ENCODE peak calls at places on chromosomes 13 and 19, in nine cellular contexts. One of them, this sample, is unnamed.

GRCh38 chr13:99433543-99434075 is 67.7 kb upstream of the TM9SF2 start:
- DNase-seq in adipocyte: no peak
- DNase-seq in naive thymus-derived CD8-positive, alpha-beta T cell: no peak
- DNase-seq in fibroblast of the aortic adventitia: no peak
- DNase-seq in heart right ventricle: no peak
- DNase-seq in stimulated activated CD8-positive, alpha-beta memory T cell treated with anti-CD3 and anti-CD28 coated beads, Interleukin-2, amount 100 ng/mL, for 1 hour: no peak
- DNase-seq in AG09319: no peak
- DNase-seq in NCI-H2081: no peak
- DNase-seq in progenitor cell of endocrine pancreas: no peak
- DNase-seq in this sample: no peak

GRCh38 chr19:46813570-46814358 is 25.4 kb upstream of the SLC1A5 start:
- DNase-seq in adipocyte: peak
- DNase-seq in naive thymus-derived CD8-positive, alpha-beta T cell: no peak
- DNase-seq in fibroblast of the aortic adventitia: peak
- DNase-seq in heart right ventricle: peak
- DNase-seq in stimulated activated CD8-positive, alpha-beta memory T cell treated with anti-CD3 and anti-CD28 coated beads, Interleukin-2, amount 100 ng/mL, for 1 hour: no peak
- DNase-seq in AG09319: no peak
- DNase-seq in NCI-H2081: peak
- DNase-seq in progenitor cell of endocrine pancreas: no peak
- DNase-seq in this sample: peak

GRCh38 chr13:69997061-69997460 is 110.6 kb upstream of the ATXN8OS start:
- DNase-seq in adipocyte: no peak
- DNase-seq in naive thymus-derived CD8-positive, alpha-beta T cell: no peak
- DNase-seq in fibroblast of the aortic adventitia: no peak
- DNase-seq in heart right ventricle: no peak
- DNase-seq in stimulated activated CD8-positive, alpha-beta memory T cell treated with anti-CD3 and anti-CD28 coated beads, Interleukin-2, amount 100 ng/mL, for 1 hour: no peak
- DNase-seq in AG09319: no peak
- DNase-seq in NCI-H2081: no peak
- DNase-seq in progenitor cell of endocrine pancreas: no peak
- DNase-seq in this sample: no peak

GRCh38 chr19:2050991-2051770 is at the start of gene MKNK2:
- DNase-seq in adipocyte: peak
- DNase-seq in naive thymus-derived CD8-positive, alpha-beta T cell: peak
- DNase-seq in fibroblast of the aortic adventitia: peak
- DNase-seq in heart right ventricle: peak
- DNase-seq in stimulated activated CD8-positive, alpha-beta memory T cell treated with anti-CD3 and anti-CD28 coated beads, Interleukin-2, amount 100 ng/mL, for 1 hour: peak
- DNase-seq in AG09319: peak
- DNase-seq in NCI-H2081: peak
- DNase-seq in progenitor cell of endocrine pancreas: peak
- DNase-seq in this sample: peak

GRCh38 chr19:51651216-51651846 is 4.7 kb upstream of the SIGLEC14 start:
- DNase-seq in adipocyte: no peak
- DNase-seq in naive thymus-derived CD8-positive, alpha-beta T cell: no peak
- DNase-seq in fibroblast of the aortic adventitia: no peak
- DNase-seq in heart right ventricle: no peak
- DNase-seq in stimulated activated CD8-positive, alpha-beta memory T cell treated with anti-CD3 and anti-CD28 coated beads, Interleukin-2, amount 100 ng/mL, for 1 hour: no peak
- DNase-seq in AG09319: no peak
- DNase-seq in NCI-H2081: no peak
- DNase-seq in progenitor cell of endocrine pancreas: no peak
- DNase-seq in this sample: peak

GRCh38 chr19:35084078-35084762 is 31.4 kb upstream of the FXYD3 start:
- DNase-seq in adipocyte: no peak
- DNase-seq in naive thymus-derived CD8-positive, alpha-beta T cell: no peak
- DNase-seq in fibroblast of the aortic adventitia: no peak
- DNase-seq in heart right ventricle: no peak
- DNase-seq in stimulated activated CD8-positive, alpha-beta memory T cell treated with anti-CD3 and anti-CD28 coated beads, Interleukin-2, amount 100 ng/mL, for 1 hour: no peak
- DNase-seq in AG09319: no peak
- DNase-seq in NCI-H2081: no peak
- DNase-seq in progenitor cell of endocrine pancreas: no peak
- DNase-seq in this sample: no peak

GRCh38 chr19:19642506-19643157 is 825 bp downstream of the GMIP start:
- DNase-seq in adipocyte: peak
- DNase-seq in naive thymus-derived CD8-positive, alpha-beta T cell: peak
- DNase-seq in fibroblast of the aortic adventitia: no peak
- DNase-seq in heart right ventricle: no peak
- DNase-seq in stimulated activated CD8-positive, alpha-beta memory T cell treated with anti-CD3 and anti-CD28 coated beads, Interleukin-2, amount 100 ng/mL, for 1 hour: no peak
- DNase-seq in AG09319: no peak
- DNase-seq in NCI-H2081: no peak
- DNase-seq in progenitor cell of endocrine pancreas: no peak
- DNase-seq in this sample: no peak

GRCh38 chr13:45545686-45546409 is 69.7 kb downstream of the ERICH6B start:
- DNase-seq in adipocyte: no peak
- DNase-seq in naive thymus-derived CD8-positive, alpha-beta T cell: no peak
- DNase-seq in fibroblast of the aortic adventitia: no peak
- DNase-seq in heart right ventricle: no peak
- DNase-seq in stimulated activated CD8-positive, alpha-beta memory T cell treated with anti-CD3 and anti-CD28 coated beads, Interleukin-2, amount 100 ng/mL, for 1 hour: no peak
- DNase-seq in AG09319: no peak
- DNase-seq in NCI-H2081: no peak
- DNase-seq in progenitor cell of endocrine pancreas: no peak
- DNase-seq in this sample: no peak

GRCh38 chr13:20721454-20722357 is 18.2 kb downstream of the IL17D start:
- DNase-seq in adipocyte: peak
- DNase-seq in naive thymus-derived CD8-positive, alpha-beta T cell: peak
- DNase-seq in fibroblast of the aortic adventitia: peak
- DNase-seq in heart right ventricle: peak
- DNase-seq in stimulated activated CD8-positive, alpha-beta memory T cell treated with anti-CD3 and anti-CD28 coated beads, Interleukin-2, amount 100 ng/mL, for 1 hour: no peak
- DNase-seq in AG09319: no peak
- DNase-seq in NCI-H2081: no peak
- DNase-seq in progenitor cell of endocrine pancreas: no peak
- DNase-seq in this sample: peak

GRCh38 chr19:13181747-13182388 is 31.7 kb downstream of the IER2 start:
- DNase-seq in adipocyte: peak
- DNase-seq in naive thymus-derived CD8-positive, alpha-beta T cell: no peak
- DNase-seq in fibroblast of the aortic adventitia: peak
- DNase-seq in heart right ventricle: peak
- DNase-seq in stimulated activated CD8-positive, alpha-beta memory T cell treated with anti-CD3 and anti-CD28 coated beads, Interleukin-2, amount 100 ng/mL, for 1 hour: no peak
- DNase-seq in AG09319: no peak
- DNase-seq in NCI-H2081: no peak
- DNase-seq in progenitor cell of endocrine pancreas: no peak
- DNase-seq in this sample: no peak

GRCh38 chr19:6754653-6755463 is 12.4 kb downstream of the SH2D3A start:
- DNase-seq in adipocyte: no peak
- DNase-seq in naive thymus-derived CD8-positive, alpha-beta T cell: no peak
- DNase-seq in fibroblast of the aortic adventitia: no peak
- DNase-seq in heart right ventricle: no peak
- DNase-seq in stimulated activated CD8-positive, alpha-beta memory T cell treated with anti-CD3 and anti-CD28 coated beads, Interleukin-2, amount 100 ng/mL, for 1 hour: no peak
- DNase-seq in AG09319: no peak
- DNase-seq in NCI-H2081: no peak
- DNase-seq in progenitor cell of endocrine pancreas: no peak
- DNase-seq in this sample: no peak

GRCh38 chr13:97030705-97031452 is 36.6 kb upstream of the OXGR1 start:
- DNase-seq in adipocyte: peak
- DNase-seq in naive thymus-derived CD8-positive, alpha-beta T cell: no peak
- DNase-seq in fibroblast of the aortic adventitia: peak
- DNase-seq in heart right ventricle: no peak
- DNase-seq in stimulated activated CD8-positive, alpha-beta memory T cell treated with anti-CD3 and anti-CD28 coated beads, Interleukin-2, amount 100 ng/mL, for 1 hour: no peak
- DNase-seq in AG09319: no peak
- DNase-seq in NCI-H2081: peak
- DNase-seq in progenitor cell of endocrine pancreas: no peak
- DNase-seq in this sample: no peak

GRCh38 chr19:38744298-38744681 is at the start of gene CAPN12:
- DNase-seq in adipocyte: no peak
- DNase-seq in naive thymus-derived CD8-positive, alpha-beta T cell: no peak
- DNase-seq in fibroblast of the aortic adventitia: no peak
- DNase-seq in heart right ventricle: no peak
- DNase-seq in stimulated activated CD8-positive, alpha-beta memory T cell treated with anti-CD3 and anti-CD28 coated beads, Interleukin-2, amount 100 ng/mL, for 1 hour: no peak
- DNase-seq in AG09319: no peak
- DNase-seq in NCI-H2081: no peak
- DNase-seq in progenitor cell of endocrine pancreas: no peak
- DNase-seq in this sample: no peak

GRCh38 chr19:5154799-5155426 is 185.7 kb downstream of the PTPRS start:
- DNase-seq in adipocyte: no peak
- DNase-seq in naive thymus-derived CD8-positive, alpha-beta T cell: no peak
- DNase-seq in fibroblast of the aortic adventitia: no peak
- DNase-seq in heart right ventricle: no peak
- DNase-seq in stimulated activated CD8-positive, alpha-beta memory T cell treated with anti-CD3 and anti-CD28 coated beads, Interleukin-2, amount 100 ng/mL, for 1 hour: no peak
- DNase-seq in AG09319: no peak
- DNase-seq in NCI-H2081: no peak
- DNase-seq in progenitor cell of endocrine pancreas: no peak
- DNase-seq in this sample: no peak

GRCh38 chr13:102642475-102642874 is 45.7 kb downstream of the TPP2 start:
- DNase-seq in adipocyte: no peak
- DNase-seq in naive thymus-derived CD8-positive, alpha-beta T cell: no peak
- DNase-seq in fibroblast of the aortic adventitia: peak
- DNase-seq in heart right ventricle: peak
- DNase-seq in stimulated activated CD8-positive, alpha-beta memory T cell treated with anti-CD3 and anti-CD28 coated beads, Interleukin-2, amount 100 ng/mL, for 1 hour: no peak
- DNase-seq in AG09319: no peak
- DNase-seq in NCI-H2081: peak
- DNase-seq in progenitor cell of endocrine pancreas: no peak
- DNase-seq in this sample: peak

GRCh38 chr13:37163626-37164365 is 58.3 kb upstream of the CSNK1A1L start:
- DNase-seq in adipocyte: peak
- DNase-seq in naive thymus-derived CD8-positive, alpha-beta T cell: no peak
- DNase-seq in fibroblast of the aortic adventitia: no peak
- DNase-seq in heart right ventricle: no peak
- DNase-seq in stimulated activated CD8-positive, alpha-beta memory T cell treated with anti-CD3 and anti-CD28 coated beads, Interleukin-2, amount 100 ng/mL, for 1 hour: no peak
- DNase-seq in AG09319: peak
- DNase-seq in NCI-H2081: no peak
- DNase-seq in progenitor cell of endocrine pancreas: no peak
- DNase-seq in this sample: no peak

GRCh38 chr19:54173951-54174817 is 1.2 kb upstream of the TMC4 start:
- DNase-seq in adipocyte: no peak
- DNase-seq in naive thymus-derived CD8-positive, alpha-beta T cell: no peak
- DNase-seq in fibroblast of the aortic adventitia: no peak
- DNase-seq in heart right ventricle: no peak
- DNase-seq in stimulated activated CD8-positive, alpha-beta memory T cell treated with anti-CD3 and anti-CD28 coated beads, Interleukin-2, amount 100 ng/mL, for 1 hour: no peak
- DNase-seq in AG09319: no peak
- DNase-seq in NCI-H2081: no peak
- DNase-seq in progenitor cell of endocrine pancreas: no peak
- DNase-seq in this sample: no peak

GRCh38 chr19:14248578-14249011 is 42.6 kb upstream of the ADGRL1 start:
- DNase-seq in adipocyte: peak
- DNase-seq in naive thymus-derived CD8-positive, alpha-beta T cell: peak
- DNase-seq in fibroblast of the aortic adventitia: peak
- DNase-seq in heart right ventricle: peak
- DNase-seq in stimulated activated CD8-positive, alpha-beta memory T cell treated with anti-CD3 and anti-CD28 coated beads, Interleukin-2, amount 100 ng/mL, for 1 hour: no peak
- DNase-seq in AG09319: peak
- DNase-seq in NCI-H2081: peak
- DNase-seq in progenitor cell of endocrine pancreas: peak
- DNase-seq in this sample: no peak

GRCh38 chr19:53308339-53308811 is 25.2 kb upstream of the ZNF845 start:
- DNase-seq in adipocyte: peak
- DNase-seq in naive thymus-derived CD8-positive, alpha-beta T cell: no peak
- DNase-seq in fibroblast of the aortic adventitia: no peak
- DNase-seq in heart right ventricle: peak
- DNase-seq in stimulated activated CD8-positive, alpha-beta memory T cell treated with anti-CD3 and anti-CD28 coated beads, Interleukin-2, amount 100 ng/mL, for 1 hour: no peak
- DNase-seq in AG09319: no peak
- DNase-seq in NCI-H2081: no peak
- DNase-seq in progenitor cell of endocrine pancreas: peak
- DNase-seq in this sample: no peak

GRCh38 chr19:45099465-45100201 is 6.7 kb downstream of the PPP1R37 start:
- DNase-seq in adipocyte: no peak
- DNase-seq in naive thymus-derived CD8-positive, alpha-beta T cell: no peak
- DNase-seq in fibroblast of the aortic adventitia: no peak
- DNase-seq in heart right ventricle: no peak
- DNase-seq in stimulated activated CD8-positive, alpha-beta memory T cell treated with anti-CD3 and anti-CD28 coated beads, Interleukin-2, amount 100 ng/mL, for 1 hour: no peak
- DNase-seq in AG09319: no peak
- DNase-seq in NCI-H2081: peak
- DNase-seq in progenitor cell of endocrine pancreas: no peak
- DNase-seq in this sample: no peak

GRCh38 chr13:20198781-20199180 is 6.0 kb upstream of the GJB2 start:
- DNase-seq in adipocyte: no peak
- DNase-seq in naive thymus-derived CD8-positive, alpha-beta T cell: no peak
- DNase-seq in fibroblast of the aortic adventitia: no peak
- DNase-seq in heart right ventricle: no peak
- DNase-seq in stimulated activated CD8-positive, alpha-beta memory T cell treated with anti-CD3 and anti-CD28 coated beads, Interleukin-2, amount 100 ng/mL, for 1 hour: no peak
- DNase-seq in AG09319: no peak
- DNase-seq in NCI-H2081: no peak
- DNase-seq in progenitor cell of endocrine pancreas: no peak
- DNase-seq in this sample: no peak

GRCh38 chr19:48900477-48901452 is 653 bp downstream of the NUCB1 start:
- DNase-seq in adipocyte: peak
- DNase-seq in naive thymus-derived CD8-positive, alpha-beta T cell: no peak
- DNase-seq in fibroblast of the aortic adventitia: peak
- DNase-seq in heart right ventricle: no peak
- DNase-seq in stimulated activated CD8-positive, alpha-beta memory T cell treated with anti-CD3 and anti-CD28 coated beads, Interleukin-2, amount 100 ng/mL, for 1 hour: no peak
- DNase-seq in AG09319: no peak
- DNase-seq in NCI-H2081: no peak
- DNase-seq in progenitor cell of endocrine pancreas: no peak
- DNase-seq in this sample: no peak

GRCh38 chr19:18194554-18195238 is 1.7 kb downstream of the MPV17L2 start:
- DNase-seq in adipocyte: peak
- DNase-seq in naive thymus-derived CD8-positive, alpha-beta T cell: peak
- DNase-seq in fibroblast of the aortic adventitia: peak
- DNase-seq in heart right ventricle: peak
- DNase-seq in stimulated activated CD8-positive, alpha-beta memory T cell treated with anti-CD3 and anti-CD28 coated beads, Interleukin-2, amount 100 ng/mL, for 1 hour: no peak
- DNase-seq in AG09319: no peak
- DNase-seq in NCI-H2081: no peak
- DNase-seq in progenitor cell of endocrine pancreas: no peak
- DNase-seq in this sample: no peak